ENCODE peak calls at places on chromosome 18, in seven cellular contexts. One of them, this sample, is unnamed.

GRCh38 chr18:45739848-45740247 is 15.9 kb downstream of the SLC14A1 start:
- DNase-seq in EL: no peak
- DNase-seq in naive thymus-derived CD8-positive, alpha-beta T cell: no peak
- DNase-seq in non-pigmented ciliary epithelial cell: no peak
- DNase-seq in effector CD4-positive, alpha-beta T cell: no peak
- DNase-seq in posterior cingulate gyrus: no peak
- DNase-seq in NCI-H82: no peak
- DNase-seq in this sample: no peak

GRCh38 chr18:21897811-21898210 is 157.2 kb downstream of the MIB1 start:
- DNase-seq in EL: peak; percentile 58
- DNase-seq in naive thymus-derived CD8-positive, alpha-beta T cell: no peak
- DNase-seq in non-pigmented ciliary epithelial cell: peak; percentile 5
- DNase-seq in effector CD4-positive, alpha-beta T cell: no peak
- DNase-seq in posterior cingulate gyrus: peak; percentile 27
- DNase-seq in NCI-H82: peak; percentile 76
- DNase-seq in this sample: peak; percentile 44

GRCh38 chr18:54357082-54357659 is 487 bp downstream of the STARD6 start:
- DNase-seq in EL: no peak
- DNase-seq in naive thymus-derived CD8-positive, alpha-beta T cell: no peak
- DNase-seq in non-pigmented ciliary epithelial cell: no peak
- DNase-seq in effector CD4-positive, alpha-beta T cell: peak; percentile 1
- DNase-seq in posterior cingulate gyrus: no peak
- DNase-seq in NCI-H82: peak; percentile 80
- DNase-seq in this sample: no peak

GRCh38 chr18:31176531-31176930 is 13.9 kb upstream of the DSC1 start:
- DNase-seq in EL: no peak
- DNase-seq in naive thymus-derived CD8-positive, alpha-beta T cell: no peak
- DNase-seq in non-pigmented ciliary epithelial cell: peak; percentile 43
- DNase-seq in effector CD4-positive, alpha-beta T cell: no peak
- DNase-seq in posterior cingulate gyrus: no peak
- DNase-seq in NCI-H82: no peak
- DNase-seq in this sample: no peak

GRCh38 chr18:48834421-48835011 is 116.2 kb downstream of the SMAD7 start:
- DNase-seq in EL: peak; percentile 99
- DNase-seq in naive thymus-derived CD8-positive, alpha-beta T cell: peak; percentile 18
- DNase-seq in non-pigmented ciliary epithelial cell: peak; percentile 71
- DNase-seq in effector CD4-positive, alpha-beta T cell: peak; percentile 61
- DNase-seq in posterior cingulate gyrus: peak; percentile 9
- DNase-seq in NCI-H82: no peak
- DNase-seq in this sample: no peak

GRCh38 chr18:45248240-45248903 is 366.9 kb upstream of the SLC14A2 start:
- DNase-seq in EL: peak; percentile 56
- DNase-seq in naive thymus-derived CD8-positive, alpha-beta T cell: no peak
- DNase-seq in non-pigmented ciliary epithelial cell: peak; percentile 36
- DNase-seq in effector CD4-positive, alpha-beta T cell: no peak
- DNase-seq in posterior cingulate gyrus: no peak
- DNase-seq in NCI-H82: no peak
- DNase-seq in this sample: no peak

GRCh38 chr18:38115201-38115600 is 549.6 kb upstream of the CELF4 start:
- DNase-seq in EL: no peak
- DNase-seq in naive thymus-derived CD8-positive, alpha-beta T cell: no peak
- DNase-seq in non-pigmented ciliary epithelial cell: no peak
- DNase-seq in effector CD4-positive, alpha-beta T cell: no peak
- DNase-seq in posterior cingulate gyrus: no peak
- DNase-seq in NCI-H82: no peak
- DNase-seq in this sample: no peak

GRCh38 chr18:44701227-44701626 is 20.5 kb downstream of the SETBP1 start:
- DNase-seq in EL: peak; percentile 46
- DNase-seq in naive thymus-derived CD8-positive, alpha-beta T cell: no peak
- DNase-seq in non-pigmented ciliary epithelial cell: no peak
- DNase-seq in effector CD4-positive, alpha-beta T cell: no peak
- DNase-seq in posterior cingulate gyrus: no peak
- DNase-seq in NCI-H82: no peak
- DNase-seq in this sample: no peak

GRCh38 chr18:26133652-26134051 is at the start of gene PSMA8:
- DNase-seq in EL: no peak
- DNase-seq in naive thymus-derived CD8-positive, alpha-beta T cell: peak; percentile 54
- DNase-seq in non-pigmented ciliary epithelial cell: no peak
- DNase-seq in effector CD4-positive, alpha-beta T cell: peak; percentile 21
- DNase-seq in posterior cingulate gyrus: no peak
- DNase-seq in NCI-H82: no peak
- DNase-seq in this sample: no peak

GRCh38 chr18:57353940-57354461 is 1.6 kb downstream of the ST8SIA3 start:
- DNase-seq in EL: peak; percentile 11
- DNase-seq in naive thymus-derived CD8-positive, alpha-beta T cell: no peak
- DNase-seq in non-pigmented ciliary epithelial cell: peak; percentile 1
- DNase-seq in effector CD4-positive, alpha-beta T cell: no peak
- DNase-seq in posterior cingulate gyrus: peak; percentile 46
- DNase-seq in NCI-H82: no peak
- DNase-seq in this sample: peak; percentile 72

GRCh38 chr18:44627245-44627644 is 53.4 kb upstream of the SETBP1 start:
- DNase-seq in EL: peak; percentile 74
- DNase-seq in naive thymus-derived CD8-positive, alpha-beta T cell: no peak
- DNase-seq in non-pigmented ciliary epithelial cell: no peak
- DNase-seq in effector CD4-positive, alpha-beta T cell: no peak
- DNase-seq in posterior cingulate gyrus: no peak
- DNase-seq in NCI-H82: no peak
- DNase-seq in this sample: no peak

GRCh38 chr18:56709463-56709862 is 58.3 kb downstream of the WDR7 start:
- DNase-seq in EL: peak; percentile 81
- DNase-seq in naive thymus-derived CD8-positive, alpha-beta T cell: peak; percentile 7
- DNase-seq in non-pigmented ciliary epithelial cell: peak; percentile 73
- DNase-seq in effector CD4-positive, alpha-beta T cell: peak; percentile 11
- DNase-seq in posterior cingulate gyrus: no peak
- DNase-seq in NCI-H82: peak; percentile 38
- DNase-seq in this sample: peak; percentile 1

GRCh38 chr18:36493349-36494281 is 196.1 kb downstream of the FHOD3 start:
- DNase-seq in EL: no peak
- DNase-seq in naive thymus-derived CD8-positive, alpha-beta T cell: no peak
- DNase-seq in non-pigmented ciliary epithelial cell: no peak
- DNase-seq in effector CD4-positive, alpha-beta T cell: no peak
- DNase-seq in posterior cingulate gyrus: no peak
- DNase-seq in NCI-H82: no peak
- DNase-seq in this sample: no peak

GRCh38 chr18:45402485-45403056 is 212.7 kb upstream of the SLC14A2 start:
- DNase-seq in EL: peak; percentile 36
- DNase-seq in naive thymus-derived CD8-positive, alpha-beta T cell: no peak
- DNase-seq in non-pigmented ciliary epithelial cell: peak; percentile 26
- DNase-seq in effector CD4-positive, alpha-beta T cell: no peak
- DNase-seq in posterior cingulate gyrus: no peak
- DNase-seq in NCI-H82: no peak
- DNase-seq in this sample: no peak

GRCh38 chr18:59823611-59824195 is 76.1 kb upstream of the PMAIP1 start:
- DNase-seq in EL: peak; percentile 88
- DNase-seq in naive thymus-derived CD8-positive, alpha-beta T cell: no peak
- DNase-seq in non-pigmented ciliary epithelial cell: peak; percentile 52
- DNase-seq in effector CD4-positive, alpha-beta T cell: no peak
- DNase-seq in posterior cingulate gyrus: peak; percentile 56
- DNase-seq in NCI-H82: peak; percentile 83
- DNase-seq in this sample: peak; percentile 65

GRCh38 chr18:21391074-21391673 is 149.1 kb downstream of the GREB1L start:
- DNase-seq in EL: peak; percentile 86
- DNase-seq in naive thymus-derived CD8-positive, alpha-beta T cell: no peak
- DNase-seq in non-pigmented ciliary epithelial cell: peak; percentile 32
- DNase-seq in effector CD4-positive, alpha-beta T cell: no peak
- DNase-seq in posterior cingulate gyrus: no peak
- DNase-seq in NCI-H82: no peak
- DNase-seq in this sample: no peak

GRCh38 chr18:67410075-67410474 is 106.4 kb downstream of the DSEL start:
- DNase-seq in EL: no peak
- DNase-seq in naive thymus-derived CD8-positive, alpha-beta T cell: no peak
- DNase-seq in non-pigmented ciliary epithelial cell: no peak
- DNase-seq in effector CD4-positive, alpha-beta T cell: no peak
- DNase-seq in posterior cingulate gyrus: no peak
- DNase-seq in NCI-H82: no peak
- DNase-seq in this sample: no peak

GRCh38 chr18:9020221-9020620 is 82.3 kb upstream of the NDUFV2 start:
- DNase-seq in EL: no peak
- DNase-seq in naive thymus-derived CD8-positive, alpha-beta T cell: no peak
- DNase-seq in non-pigmented ciliary epithelial cell: no peak
- DNase-seq in effector CD4-positive, alpha-beta T cell: no peak
- DNase-seq in posterior cingulate gyrus: no peak
- DNase-seq in NCI-H82: peak; percentile 8
- DNase-seq in this sample: no peak

GRCh38 chr18:43393174-43393573 is 115.9 kb upstream of the SYT4 start:
- DNase-seq in EL: no peak
- DNase-seq in naive thymus-derived CD8-positive, alpha-beta T cell: no peak
- DNase-seq in non-pigmented ciliary epithelial cell: no peak
- DNase-seq in effector CD4-positive, alpha-beta T cell: no peak
- DNase-seq in posterior cingulate gyrus: no peak
- DNase-seq in NCI-H82: no peak
- DNase-seq in this sample: no peak

GRCh38 chr18:48667276-48668254 is 128.7 kb downstream of the CTIF start:
- DNase-seq in EL: no peak
- DNase-seq in naive thymus-derived CD8-positive, alpha-beta T cell: no peak
- DNase-seq in non-pigmented ciliary epithelial cell: no peak
- DNase-seq in effector CD4-positive, alpha-beta T cell: no peak
- DNase-seq in posterior cingulate gyrus: no peak
- DNase-seq in NCI-H82: peak; percentile 6
- DNase-seq in this sample: peak; percentile 20

GRCh38 chr18:48767090-48767670 is 183.6 kb downstream of the SMAD7 start:
- DNase-seq in EL: peak; percentile 67
- DNase-seq in naive thymus-derived CD8-positive, alpha-beta T cell: no peak
- DNase-seq in non-pigmented ciliary epithelial cell: no peak
- DNase-seq in effector CD4-positive, alpha-beta T cell: no peak
- DNase-seq in posterior cingulate gyrus: no peak
- DNase-seq in NCI-H82: no peak
- DNase-seq in this sample: no peak

GRCh38 chr18:77647472-77647871 is 397.8 kb downstream of the GALR1 start:
- DNase-seq in EL: no peak
- DNase-seq in naive thymus-derived CD8-positive, alpha-beta T cell: no peak
- DNase-seq in non-pigmented ciliary epithelial cell: no peak
- DNase-seq in effector CD4-positive, alpha-beta T cell: no peak
- DNase-seq in posterior cingulate gyrus: no peak
- DNase-seq in NCI-H82: no peak
- DNase-seq in this sample: no peak

GRCh38 chr18:59311631-59312030 is 6.8 kb downstream of the CPLX4 start:
- DNase-seq in EL: peak; percentile 58
- DNase-seq in naive thymus-derived CD8-positive, alpha-beta T cell: no peak
- DNase-seq in non-pigmented ciliary epithelial cell: no peak
- DNase-seq in effector CD4-positive, alpha-beta T cell: no peak
- DNase-seq in posterior cingulate gyrus: no peak
- DNase-seq in NCI-H82: no peak
- DNase-seq in this sample: no peak

GRCh38 chr18:23307567-23308295 is 145.4 kb upstream of the RIOK3 start:
- DNase-seq in EL: peak; percentile 95
- DNase-seq in naive thymus-derived CD8-positive, alpha-beta T cell: no peak
- DNase-seq in non-pigmented ciliary epithelial cell: no peak
- DNase-seq in effector CD4-positive, alpha-beta T cell: no peak
- DNase-seq in posterior cingulate gyrus: no peak
- DNase-seq in NCI-H82: no peak
- DNase-seq in this sample: no peak

GRCh38 chr18:51890762-51891161 is 449.2 kb upstream of the DCC start:
- DNase-seq in EL: peak; percentile 0
- DNase-seq in naive thymus-derived CD8-positive, alpha-beta T cell: no peak
- DNase-seq in non-pigmented ciliary epithelial cell: no peak
- DNase-seq in effector CD4-positive, alpha-beta T cell: no peak
- DNase-seq in posterior cingulate gyrus: no peak
- DNase-seq in NCI-H82: no peak
- DNase-seq in this sample: no peak

GRCh38 chr18:54558609-54559585 is 32.1 kb upstream of the DYNAP start:
- DNase-seq in EL: peak; percentile 5
- DNase-seq in naive thymus-derived CD8-positive, alpha-beta T cell: no peak
- DNase-seq in non-pigmented ciliary epithelial cell: peak; percentile 4
- DNase-seq in effector CD4-positive, alpha-beta T cell: no peak
- DNase-seq in posterior cingulate gyrus: no peak
- DNase-seq in NCI-H82: peak; percentile 37
- DNase-seq in this sample: no peak

GRCh38 chr18:6509417-6510198 is 94.9 kb upstream of the L3MBTL4 start:
- DNase-seq in EL: peak; percentile 10
- DNase-seq in naive thymus-derived CD8-positive, alpha-beta T cell: no peak
- DNase-seq in non-pigmented ciliary epithelial cell: no peak
- DNase-seq in effector CD4-positive, alpha-beta T cell: no peak
- DNase-seq in posterior cingulate gyrus: no peak
- DNase-seq in NCI-H82: no peak
- DNase-seq in this sample: no peak

GRCh38 chr18:12408247-12408869 is 629 bp downstream of the PRELID3A start:
- DNase-seq in EL: peak; percentile 28
- DNase-seq in naive thymus-derived CD8-positive, alpha-beta T cell: peak; percentile 8
- DNase-seq in non-pigmented ciliary epithelial cell: no peak
- DNase-seq in effector CD4-positive, alpha-beta T cell: no peak
- DNase-seq in posterior cingulate gyrus: no peak
- DNase-seq in NCI-H82: peak; percentile 71
- DNase-seq in this sample: no peak